ENCODE peak calls at places on chromosome 5, in four cellular contexts. B is posterior cingulate gyrus; E is activated CD8-positive, alpha-beta T cell treated with anti-CD3 and anti-CD28 coated beads for 36 hours; K is NCI-H2081. L is an unnamed sample.

GRCh38 chr5:107655836-107656235 is 14.9 kb downstream of the EFNA5 start:
- DNase-seq in B (no peak), K (no peak), E (no peak), L (no peak)

GRCh38 chr5:72452515-72453259 is 54.5 kb downstream of the ZNF366 start:
- DNase-seq in B (no peak), K (no peak), E (no peak), L (no peak)

GRCh38 chr5:108560581-108560980 is 178.7 kb upstream of the FBXL17 start:
- DNase-seq in E (no peak), K (no peak), B (no peak), L (no peak)

GRCh38 chr5:177552839-177553455 is 1.4 kb downstream of the FAM193B start:
- DNase-seq in K (no peak), E (no peak), B (peak), L (no peak)

GRCh38 chr5:1368756-1369155 is 23.9 kb upstream of the CLPTM1L start:
- DNase-seq in K (no peak), E (no peak), B (no peak), L (no peak)

GRCh38 chr5:5309645-5310044 is 112.8 kb upstream of the ICE1 start:
- DNase-seq in E (no peak), K (no peak), B (no peak), L (no peak)

GRCh38 chr5:135269224-135269623 is 129.8 kb downstream of the MACROH2A1 start:
- DNase-seq in K (no peak), B (no peak), E (no peak), L (no peak)

GRCh38 chr5:89942171-89942570 is 467.4 kb downstream of the CETN3 start:
- DNase-seq in B (no peak), K (no peak), E (no peak), L (no peak)

GRCh38 chr5:94355817-94356216 is 262.6 kb downstream of the KIAA0825 start:
- DNase-seq in B (no peak), E (no peak), K (no peak), L (no peak)

GRCh38 chr5:57103317-57103907 is 70.4 kb upstream of the GPBP1 start:
- DNase-seq in K (no peak), B (no peak), E (no peak), L (no peak)

GRCh38 chr5:80917596-80917995 is 42.6 kb upstream of the RASGRF2 start:
- DNase-seq in E (no peak), K (no peak), B (no peak), L (peak)

GRCh38 chr5:151098185-151098813 is 17.5 kb upstream of the TNIP1 start:
- DNase-seq in K (no peak), B (no peak), E (peak), L (no peak)

GRCh38 chr5:114192108-114192507 is 169.8 kb upstream of the KCNN2 start:
- DNase-seq in E (no peak), K (no peak), B (no peak), L (no peak)

GRCh38 chr5:121478636-121479035 is 373.0 kb upstream of the FTMT start:
- DNase-seq in K (no peak), E (no peak), B (no peak), L (no peak)

GRCh38 chr5:151868451-151868850 is 56.2 kb downstream of the GLRA1 start:
- DNase-seq in K (no peak), E (peak), B (no peak), L (peak)

GRCh38 chr5:153623117-153623516 is 132.6 kb downstream of the GRIA1 start:
- DNase-seq in B (no peak), K (no peak), E (no peak), L (no peak)

GRCh38 chr5:72788851-72789505 is 27.5 kb upstream of the TNPO1 start:
- DNase-seq in B (no peak), E (no peak), K (no peak), L (no peak)

GRCh38 chr5:146340260-146341081 is 1.8 kb downstream of the POU4F3 start:
- DNase-seq in E (peak), K (no peak), B (no peak), L (peak)

GRCh38 chr5:77292026-77292757 is 81.7 kb downstream of the PDE8B start:
- DNase-seq in K (no peak), E (no peak), B (no peak), L (no peak)

GRCh38 chr5:27172708-27173107 is 134.3 kb upstream of the CDH9 start:
- DNase-seq in K (no peak), B (no peak), E (no peak), L (no peak)

GRCh38 chr5:69030663-69031062 is 63.2 kb upstream of the SLC30A5 start:
- DNase-seq in E (no peak), K (peak), B (no peak), L (no peak)

GRCh38 chr5:160175438-160176218 is 53.7 kb upstream of the FABP6 start:
- DNase-seq in B (peak), E (no peak), K (no peak), L (no peak)

GRCh38 chr5:147245381-147246055 is 10.7 kb downstream of the STK32A start:
- DNase-seq in E (no peak), B (no peak), K (no peak), L (no peak)

GRCh38 chr5:52846443-52846842 is 58.7 kb downstream of the ITGA1 start:
- DNase-seq in K (no peak), B (no peak), E (no peak), L (peak)

GRCh38 chr5:56516936-56517521 is 283.9 kb upstream of the ANKRD55 start:
- DNase-seq in E (no peak), K (no peak), B (no peak), L (peak)

GRCh38 chr5:8676731-8677130 is 807.8 kb downstream of the MTRR start:
- DNase-seq in B (no peak), E (no peak), K (no peak), L (no peak)

GRCh38 chr5:140400730-140401361 is 787 bp upstream of the ANKHD1 start:
- DNase-seq in K (peak), E (peak), B (peak), L (peak)

GRCh38 chr5:142543951-142544753 is 141.7 kb downstream of the FGF1 start:
- DNase-seq in E (no peak), B (no peak), K (no peak), L (no peak)

GRCh38 chr5:164048527-164048926 is 543.1 kb downstream of the MAT2B start:
- DNase-seq in K (no peak), B (no peak), E (no peak), L (no peak)

L was measured in Jurkat, Clone E6-1.